ENCODE peak calls at places on chromosomes 1 and 21, in seven cellular contexts. One of them, this sample, is unnamed.

GRCh38 chr1:1858382-1859086 is 32.4 kb downstream of the GNB1 start:
- DNase-seq in AG04449: peak; percentile 29
- DNase-seq in Ammon's horn: peak; percentile 84
- DNase-seq in HS-27A: no peak
- DNase-seq in aorta: peak; percentile 87
- DNase-seq in hypothalamus: peak; percentile 20
- DNase-seq in tibial artery: peak; percentile 88
- DNase-seq in this sample: peak; percentile 35

GRCh38 chr1:164706596-164706995 is 147.6 kb downstream of the PBX1 start:
- DNase-seq in AG04449: no peak
- DNase-seq in Ammon's horn: no peak
- DNase-seq in HS-27A: no peak
- DNase-seq in aorta: no peak
- DNase-seq in hypothalamus: no peak
- DNase-seq in tibial artery: no peak
- DNase-seq in this sample: no peak

GRCh38 chr1:114215426-114215825 is 61.8 kb upstream of the SYT6 start:
- DNase-seq in AG04449: no peak
- DNase-seq in Ammon's horn: peak; percentile 40
- DNase-seq in HS-27A: no peak
- DNase-seq in aorta: no peak
- DNase-seq in hypothalamus: no peak
- DNase-seq in tibial artery: no peak
- DNase-seq in this sample: no peak

GRCh38 chr1:36542962-36543515 is 60.3 kb upstream of the CSF3R start:
- DNase-seq in AG04449: no peak
- DNase-seq in Ammon's horn: no peak
- DNase-seq in HS-27A: no peak
- DNase-seq in aorta: no peak
- DNase-seq in hypothalamus: no peak
- DNase-seq in tibial artery: no peak
- DNase-seq in this sample: no peak

GRCh38 chr1:25683731-25684130 is 67.1 kb downstream of the MAN1C1 start:
- DNase-seq in AG04449: no peak
- DNase-seq in Ammon's horn: no peak
- DNase-seq in HS-27A: no peak
- DNase-seq in aorta: no peak
- DNase-seq in hypothalamus: no peak
- DNase-seq in tibial artery: no peak
- DNase-seq in this sample: no peak

GRCh38 chr1:38444770-38445442 is 398.3 kb upstream of the POU3F1 start:
- DNase-seq in AG04449: no peak
- DNase-seq in Ammon's horn: no peak
- DNase-seq in HS-27A: no peak
- DNase-seq in aorta: no peak
- DNase-seq in hypothalamus: no peak
- DNase-seq in tibial artery: no peak
- DNase-seq in this sample: no peak

GRCh38 chr1:21292991-21293536 is 2.8 kb upstream of the ECE1 start:
- DNase-seq in AG04449: no peak
- DNase-seq in Ammon's horn: no peak
- DNase-seq in HS-27A: no peak
- DNase-seq in aorta: no peak
- DNase-seq in hypothalamus: no peak
- DNase-seq in tibial artery: no peak
- DNase-seq in this sample: peak; percentile 60

GRCh38 chr1:67835663-67836452 is 2.6 kb upstream of the GNG12 start:
- DNase-seq in AG04449: no peak
- DNase-seq in Ammon's horn: no peak
- DNase-seq in HS-27A: no peak
- DNase-seq in aorta: no peak
- DNase-seq in hypothalamus: no peak
- DNase-seq in tibial artery: no peak
- DNase-seq in this sample: no peak

GRCh38 chr1:153951183-153951582 is 4.7 kb upstream of the DENND4B start:
- DNase-seq in AG04449: no peak
- DNase-seq in Ammon's horn: no peak
- DNase-seq in HS-27A: no peak
- DNase-seq in aorta: no peak
- DNase-seq in hypothalamus: no peak
- DNase-seq in tibial artery: no peak
- DNase-seq in this sample: no peak

GRCh38 chr21:31992391-31992790 is 119.6 kb downstream of the HUNK start:
- DNase-seq in AG04449: no peak
- DNase-seq in Ammon's horn: no peak
- DNase-seq in HS-27A: no peak
- DNase-seq in aorta: no peak
- DNase-seq in hypothalamus: no peak
- DNase-seq in tibial artery: no peak
- DNase-seq in this sample: no peak

GRCh38 chr1:228867093-228867950 is 132.0 kb downstream of the RHOU start:
- DNase-seq in AG04449: no peak
- DNase-seq in Ammon's horn: peak; percentile 73
- DNase-seq in HS-27A: no peak
- DNase-seq in aorta: no peak
- DNase-seq in hypothalamus: peak; percentile 44
- DNase-seq in tibial artery: no peak
- DNase-seq in this sample: no peak

GRCh38 chr1:21283524-21283923 is 6.7 kb downstream of the ECE1 start:
- DNase-seq in AG04449: no peak
- DNase-seq in Ammon's horn: no peak
- DNase-seq in HS-27A: no peak
- DNase-seq in aorta: no peak
- DNase-seq in hypothalamus: no peak
- DNase-seq in tibial artery: no peak
- DNase-seq in this sample: no peak

GRCh38 chr1:53951697-53952096 is 5.5 kb downstream of the LRRC42 start:
- DNase-seq in AG04449: no peak
- DNase-seq in Ammon's horn: no peak
- DNase-seq in HS-27A: no peak
- DNase-seq in aorta: no peak
- DNase-seq in hypothalamus: no peak
- DNase-seq in tibial artery: no peak
- DNase-seq in this sample: no peak

GRCh38 chr1:100511058-100511457 is 26.9 kb upstream of the GPR88 start:
- DNase-seq in AG04449: no peak
- DNase-seq in Ammon's horn: no peak
- DNase-seq in HS-27A: no peak
- DNase-seq in aorta: no peak
- DNase-seq in hypothalamus: no peak
- DNase-seq in tibial artery: no peak
- DNase-seq in this sample: no peak

GRCh38 chr1:21337931-21338567 is 47.8 kb upstream of the ECE1 start:
- DNase-seq in AG04449: no peak
- DNase-seq in Ammon's horn: no peak
- DNase-seq in HS-27A: no peak
- DNase-seq in aorta: peak; percentile 93
- DNase-seq in hypothalamus: no peak
- DNase-seq in tibial artery: peak; percentile 99
- DNase-seq in this sample: no peak

GRCh38 chr1:33163621-33164071 is 18.2 kb downstream of the TRIM62 start:
- DNase-seq in AG04449: no peak
- DNase-seq in Ammon's horn: no peak
- DNase-seq in HS-27A: no peak
- DNase-seq in aorta: no peak
- DNase-seq in hypothalamus: no peak
- DNase-seq in tibial artery: no peak
- DNase-seq in this sample: no peak

GRCh38 chr1:6051423-6051822 is 5.7 kb downstream of the KCNAB2 start:
- DNase-seq in AG04449: no peak
- DNase-seq in Ammon's horn: no peak
- DNase-seq in HS-27A: no peak
- DNase-seq in aorta: peak; percentile 23
- DNase-seq in hypothalamus: no peak
- DNase-seq in tibial artery: no peak
- DNase-seq in this sample: no peak

GRCh38 chr1:57696041-57696440 is 272.2 kb upstream of the DAB1 start:
- DNase-seq in AG04449: no peak
- DNase-seq in Ammon's horn: no peak
- DNase-seq in HS-27A: no peak
- DNase-seq in aorta: no peak
- DNase-seq in hypothalamus: no peak
- DNase-seq in tibial artery: no peak
- DNase-seq in this sample: no peak

GRCh38 chr21:46151989-46152938 is 3.1 kb downstream of the FTCD start:
- DNase-seq in AG04449: no peak
- DNase-seq in Ammon's horn: no peak
- DNase-seq in HS-27A: no peak
- DNase-seq in aorta: peak; percentile 35
- DNase-seq in hypothalamus: no peak
- DNase-seq in tibial artery: peak; percentile 14
- DNase-seq in this sample: no peak

GRCh38 chr1:110430366-110430765 is 20.6 kb upstream of the PROK1 start:
- DNase-seq in AG04449: no peak
- DNase-seq in Ammon's horn: no peak
- DNase-seq in HS-27A: no peak
- DNase-seq in aorta: no peak
- DNase-seq in hypothalamus: no peak
- DNase-seq in tibial artery: no peak
- DNase-seq in this sample: no peak

GRCh38 chr1:9279172-9279840 is 13.4 kb upstream of the SPSB1 start:
- DNase-seq in AG04449: no peak
- DNase-seq in Ammon's horn: no peak
- DNase-seq in HS-27A: no peak
- DNase-seq in aorta: peak; percentile 38
- DNase-seq in hypothalamus: no peak
- DNase-seq in tibial artery: no peak
- DNase-seq in this sample: no peak

This sample was measured in activated CD4-positive, alpha-beta memory T cell treated with anti-CD3 and anti-CD28 coated beads, Interleukin-2, amount 10 ng/mL, durations not matched to agents 7 days and 5 days.